ENCODE peak calls at places on chromosome 6, in seven cellular contexts. One of them, this sample, is unnamed.
A peak's percentile ranks its signal among the peaks of the same experiment; 100 is the strongest.

GRCh38 chr6:137378100-137378390 is 116.1 kb downstream of the OLIG3 start:
- DNase-seq in stomach: no peak
- DNase-seq in small intestine: no peak
- DNase-seq in breast epithelium: no peak
- DNase-seq in left ventricle myocardium inferior: no peak
- DNase-seq in fibroblast of lung: no peak
- DNase-seq in CD8-positive, alpha-beta T cell: no peak
- DNase-seq in this sample: no peak

GRCh38 chr6:136647363-136647763 is 97.1 kb upstream of the MAP7 start:
- DNase-seq in breast epithelium: no peak
- DNase-seq in left ventricle myocardium inferior: no peak
- DNase-seq in CD8-positive, alpha-beta T cell: peak; percentile 52
- DNase-seq in stomach: peak; percentile 41
- DNase-seq in small intestine: peak; percentile 81
- DNase-seq in fibroblast of lung: peak; percentile 96
- DNase-seq in this sample: no peak

GRCh38 chr6:142702501-142703460 is 242.2 kb downstream of the HIVEP2 start:
- DNase-seq in CD8-positive, alpha-beta T cell: no peak
- DNase-seq in left ventricle myocardium inferior: peak; percentile 38
- DNase-seq in fibroblast of lung: no peak
- DNase-seq in small intestine: peak; percentile 9
- DNase-seq in breast epithelium: no peak
- DNase-seq in stomach: no peak
- DNase-seq in this sample: no peak

GRCh38 chr6:37867756-37868446 is 48.4 kb downstream of the ZFAND3 start:
- DNase-seq in small intestine: no peak
- DNase-seq in breast epithelium: no peak
- DNase-seq in left ventricle myocardium inferior: no peak
- DNase-seq in stomach: no peak
- DNase-seq in CD8-positive, alpha-beta T cell: no peak
- DNase-seq in fibroblast of lung: no peak
- DNase-seq in this sample: no peak

GRCh38 chr6:37565267-37566208 is 65.8 kb upstream of the CCDC167 start:
- DNase-seq in left ventricle myocardium inferior: no peak
- DNase-seq in CD8-positive, alpha-beta T cell: no peak
- DNase-seq in small intestine: no peak
- DNase-seq in breast epithelium: no peak
- DNase-seq in stomach: no peak
- DNase-seq in fibroblast of lung: peak; percentile 31
- DNase-seq in this sample: no peak

GRCh38 chr6:139754898-139755754 is 380.7 kb upstream of the CITED2 start:
- DNase-seq in fibroblast of lung: no peak
- DNase-seq in small intestine: no peak
- DNase-seq in breast epithelium: no peak
- DNase-seq in left ventricle myocardium inferior: no peak
- DNase-seq in CD8-positive, alpha-beta T cell: no peak
- DNase-seq in stomach: no peak
- DNase-seq in this sample: no peak

GRCh38 chr6:54191460-54191859 is 80.2 kb downstream of the MLIP start:
- DNase-seq in fibroblast of lung: peak; percentile 52
- DNase-seq in breast epithelium: no peak
- DNase-seq in small intestine: no peak
- DNase-seq in stomach: no peak
- DNase-seq in left ventricle myocardium inferior: no peak
- DNase-seq in CD8-positive, alpha-beta T cell: no peak
- DNase-seq in this sample: no peak

GRCh38 chr6:103677290-103677689 is 1182.4 kb downstream of the HACE1 start:
- DNase-seq in stomach: no peak
- DNase-seq in CD8-positive, alpha-beta T cell: no peak
- DNase-seq in small intestine: no peak
- DNase-seq in left ventricle myocardium inferior: no peak
- DNase-seq in breast epithelium: no peak
- DNase-seq in fibroblast of lung: no peak
- DNase-seq in this sample: no peak

GRCh38 chr6:162088091-162088490 is 639.5 kb downstream of the PRKN start:
- DNase-seq in CD8-positive, alpha-beta T cell: no peak
- DNase-seq in small intestine: no peak
- DNase-seq in left ventricle myocardium inferior: no peak
- DNase-seq in stomach: no peak
- DNase-seq in fibroblast of lung: no peak
- DNase-seq in breast epithelium: no peak
- DNase-seq in this sample: no peak

GRCh38 chr6:166237611-166238010 is 70.0 kb upstream of the TBXT start:
- DNase-seq in left ventricle myocardium inferior: no peak
- DNase-seq in fibroblast of lung: peak; percentile 14
- DNase-seq in small intestine: no peak
- DNase-seq in CD8-positive, alpha-beta T cell: no peak
- DNase-seq in stomach: no peak
- DNase-seq in breast epithelium: no peak
- DNase-seq in this sample: no peak

GRCh38 chr6:10316327-10316726 is 98.5 kb downstream of the TFAP2A start:
- DNase-seq in left ventricle myocardium inferior: no peak
- DNase-seq in fibroblast of lung: peak; percentile 96
- DNase-seq in breast epithelium: peak; percentile 85
- DNase-seq in CD8-positive, alpha-beta T cell: no peak
- DNase-seq in stomach: no peak
- DNase-seq in small intestine: no peak
- DNase-seq in this sample: peak; percentile 79

GRCh38 chr6:159104931-159105330 is 60.1 kb upstream of the TAGAP start:
- DNase-seq in left ventricle myocardium inferior: no peak
- DNase-seq in CD8-positive, alpha-beta T cell: peak; percentile 32
- DNase-seq in breast epithelium: no peak
- DNase-seq in small intestine: no peak
- DNase-seq in stomach: no peak
- DNase-seq in fibroblast of lung: no peak
- DNase-seq in this sample: peak; percentile 50

GRCh38 chr6:104186836-104187235 is 672.9 kb downstream of the HACE1 start:
- DNase-seq in fibroblast of lung: no peak
- DNase-seq in breast epithelium: no peak
- DNase-seq in CD8-positive, alpha-beta T cell: no peak
- DNase-seq in small intestine: no peak
- DNase-seq in left ventricle myocardium inferior: no peak
- DNase-seq in stomach: no peak
- DNase-seq in this sample: no peak

GRCh38 chr6:148952147-148953041 is 205.6 kb downstream of the UST start:
- DNase-seq in fibroblast of lung: peak; percentile 46
- DNase-seq in stomach: no peak
- DNase-seq in breast epithelium: no peak
- DNase-seq in small intestine: no peak
- DNase-seq in CD8-positive, alpha-beta T cell: no peak
- DNase-seq in left ventricle myocardium inferior: no peak
- DNase-seq in this sample: peak; percentile 24

GRCh38 chr6:44217332-44218143 is 812 bp downstream of the MYMX start:
- DNase-seq in left ventricle myocardium inferior: peak; percentile 79
- DNase-seq in fibroblast of lung: peak; percentile 54
- DNase-seq in small intestine: no peak
- DNase-seq in stomach: peak; percentile 80
- DNase-seq in breast epithelium: no peak
- DNase-seq in CD8-positive, alpha-beta T cell: no peak
- DNase-seq in this sample: no peak

GRCh38 chr6:111972714-111973678 is 80.9 kb upstream of the CCN6 start:
- DNase-seq in breast epithelium: no peak
- DNase-seq in CD8-positive, alpha-beta T cell: peak; percentile 85
- DNase-seq in fibroblast of lung: peak; percentile 98
- DNase-seq in stomach: no peak
- DNase-seq in left ventricle myocardium inferior: peak; percentile 28
- DNase-seq in small intestine: no peak
- DNase-seq in this sample: peak; percentile 61

GRCh38 chr6:111487656-111488055 is 4.6 kb upstream of the REV3L start:
- DNase-seq in small intestine: peak; percentile 14
- DNase-seq in fibroblast of lung: peak; percentile 74
- DNase-seq in CD8-positive, alpha-beta T cell: no peak
- DNase-seq in breast epithelium: no peak
- DNase-seq in stomach: no peak
- DNase-seq in left ventricle myocardium inferior: no peak
- DNase-seq in this sample: peak; percentile 69

GRCh38 chr6:90790058-90790457 is 203.2 kb upstream of the MAP3K7 start:
- DNase-seq in fibroblast of lung: no peak
- DNase-seq in breast epithelium: no peak
- DNase-seq in stomach: no peak
- DNase-seq in small intestine: no peak
- DNase-seq in CD8-positive, alpha-beta T cell: no peak
- DNase-seq in left ventricle myocardium inferior: no peak
- DNase-seq in this sample: no peak

GRCh38 chr6:55065020-55065419 is 109.3 kb upstream of the HCRTR2 start:
- DNase-seq in breast epithelium: no peak
- DNase-seq in fibroblast of lung: no peak
- DNase-seq in CD8-positive, alpha-beta T cell: no peak
- DNase-seq in small intestine: peak; percentile 14
- DNase-seq in left ventricle myocardium inferior: no peak
- DNase-seq in stomach: no peak
- DNase-seq in this sample: no peak

GRCh38 chr6:48476257-48476656 is 365.3 kb upstream of the PTCHD4 start:
- DNase-seq in fibroblast of lung: peak; percentile 13
- DNase-seq in stomach: no peak
- DNase-seq in CD8-positive, alpha-beta T cell: no peak
- DNase-seq in breast epithelium: no peak
- DNase-seq in small intestine: no peak
- DNase-seq in left ventricle myocardium inferior: no peak
- DNase-seq in this sample: peak; percentile 14

GRCh38 chr6:149963212-149963461 is 606 bp upstream of the ULBP1 start:
- DNase-seq in fibroblast of lung: peak; percentile 55
- DNase-seq in small intestine: no peak
- DNase-seq in left ventricle myocardium inferior: no peak
- DNase-seq in stomach: no peak
- DNase-seq in CD8-positive, alpha-beta T cell: no peak
- DNase-seq in breast epithelium: no peak
- DNase-seq in this sample: no peak

GRCh38 chr6:144581807-144582537 is 296.8 kb downstream of the UTRN start:
- DNase-seq in left ventricle myocardium inferior: no peak
- DNase-seq in CD8-positive, alpha-beta T cell: no peak
- DNase-seq in fibroblast of lung: peak; percentile 20
- DNase-seq in small intestine: peak; percentile 35
- DNase-seq in stomach: no peak
- DNase-seq in breast epithelium: no peak
- DNase-seq in this sample: no peak

GRCh38 chr6:33170176-33171095 is 21.8 kb downstream of the COL11A2 start:
- DNase-seq in small intestine: no peak
- DNase-seq in breast epithelium: peak; percentile 40
- DNase-seq in left ventricle myocardium inferior: no peak
- DNase-seq in fibroblast of lung: no peak
- DNase-seq in stomach: no peak
- DNase-seq in CD8-positive, alpha-beta T cell: no peak
- DNase-seq in this sample: no peak

GRCh38 chr6:33815854-33816253 is 12.1 kb upstream of the MLN start:
- DNase-seq in breast epithelium: no peak
- DNase-seq in stomach: no peak
- DNase-seq in left ventricle myocardium inferior: no peak
- DNase-seq in small intestine: peak; percentile 25
- DNase-seq in CD8-positive, alpha-beta T cell: no peak
- DNase-seq in fibroblast of lung: peak; percentile 11
- DNase-seq in this sample: no peak

GRCh38 chr6:7165736-7166296 is 58.1 kb downstream of the RREB1 start:
- DNase-seq in fibroblast of lung: peak; percentile 37
- DNase-seq in small intestine: no peak
- DNase-seq in left ventricle myocardium inferior: no peak
- DNase-seq in stomach: no peak
- DNase-seq in CD8-positive, alpha-beta T cell: no peak
- DNase-seq in breast epithelium: no peak
- DNase-seq in this sample: no peak
- H3K27ac ChIP-seq in fibroblast of lung: peak overlapping the region; percentile 79
- H3K27ac ChIP-seq in small intestine: peak overlapping the region; percentile 28
- H3K27ac ChIP-seq in left ventricle myocardium inferior: peak overlapping the region; percentile 58
- H3K27ac ChIP-seq in stomach: peak overlapping the region; percentile 73
- H3K27ac ChIP-seq in CD8-positive, alpha-beta T cell: no peak overlapping the region
- H3K27ac ChIP-seq in breast epithelium: peak overlapping the region; percentile 59
- H3K27ac ChIP-seq in this sample: no peak overlapping the region

GRCh38 chr6:17178301-17178700 is 76.5 kb downstream of the STMND1 start:
- DNase-seq in left ventricle myocardium inferior: no peak
- DNase-seq in fibroblast of lung: no peak
- DNase-seq in stomach: no peak
- DNase-seq in CD8-positive, alpha-beta T cell: no peak
- DNase-seq in small intestine: no peak
- DNase-seq in breast epithelium: no peak
- DNase-seq in this sample: no peak

GRCh38 chr6:17178754-17179153 is 76.9 kb downstream of the STMND1 start:
- DNase-seq in fibroblast of lung: no peak
- DNase-seq in small intestine: no peak
- DNase-seq in CD8-positive, alpha-beta T cell: no peak
- DNase-seq in left ventricle myocardium inferior: no peak
- DNase-seq in breast epithelium: no peak
- DNase-seq in stomach: no peak
- DNase-seq in this sample: no peak

DNA sequence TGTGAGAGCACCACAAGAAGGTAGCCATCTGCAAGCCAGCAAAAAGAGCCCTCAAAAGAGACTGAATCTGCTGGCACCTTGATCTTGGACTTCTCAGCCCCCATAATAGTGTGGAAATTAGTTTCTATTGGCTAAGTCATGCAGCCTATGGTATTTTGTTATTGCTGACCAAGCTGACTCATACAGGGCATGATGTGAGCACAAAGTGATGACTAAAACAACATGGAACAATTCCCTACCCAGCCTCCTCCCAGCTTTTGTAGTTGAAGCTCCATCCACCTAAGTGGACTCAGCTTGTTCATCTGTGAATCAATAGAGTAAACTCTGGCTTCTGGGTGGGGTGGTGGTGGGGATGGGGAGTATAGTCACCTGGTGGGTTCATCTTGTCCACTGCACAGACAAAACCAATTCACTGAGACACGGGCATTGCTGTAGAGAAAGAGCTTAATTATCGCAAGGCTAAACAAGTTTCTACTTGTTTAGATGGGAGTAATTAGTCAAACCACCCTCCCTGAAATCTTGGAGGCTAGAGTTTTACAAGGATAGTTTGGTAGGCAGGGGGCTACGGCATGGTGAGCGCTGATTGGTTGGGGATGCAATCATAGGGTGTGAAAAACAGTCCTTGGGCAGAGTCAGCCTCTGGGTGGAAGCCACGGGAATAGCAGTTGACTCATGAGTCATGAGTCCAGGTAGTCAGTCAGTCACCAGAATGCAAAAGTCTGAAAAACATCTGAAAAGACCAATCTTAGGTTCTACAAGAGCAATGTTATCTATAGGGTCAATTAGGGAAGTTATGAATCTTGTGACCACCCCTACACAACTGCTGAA is 77.6 kb downstream of the STMND1 start:
- DNase-seq in left ventricle myocardium inferior: no peak
- DNase-seq in stomach: no peak
- DNase-seq in breast epithelium: no peak
- DNase-seq in fibroblast of lung: peak; percentile 67
- DNase-seq in small intestine: no peak
- DNase-seq in CD8-positive, alpha-beta T cell: no peak
- DNase-seq in this sample: peak; percentile 68
- H3K27ac ChIP-seq in left ventricle myocardium inferior: no peak overlapping the region
- H3K27ac ChIP-seq in stomach: no peak overlapping the region
- H3K27ac ChIP-seq in breast epithelium: no peak overlapping the region
- H3K27ac ChIP-seq in fibroblast of lung: no peak overlapping the region
- H3K27ac ChIP-seq in small intestine: no peak overlapping the region
- H3K27ac ChIP-seq in CD8-positive, alpha-beta T cell: no peak overlapping the region
- H3K27ac ChIP-seq in this sample: peak overlapping the region; percentile 82

GRCh38 chr6:160238234-160238633 is 20.4 kb downstream of the SLC22A2 start:
- DNase-seq in CD8-positive, alpha-beta T cell: no peak
- DNase-seq in left ventricle myocardium inferior: no peak
- DNase-seq in breast epithelium: no peak
- DNase-seq in fibroblast of lung: peak; percentile 34
- DNase-seq in stomach: no peak
- DNase-seq in small intestine: peak; percentile 48
- DNase-seq in this sample: peak; percentile 34
- H3K27ac ChIP-seq in CD8-positive, alpha-beta T cell: no peak overlapping the region
- H3K27ac ChIP-seq in left ventricle myocardium inferior: no peak overlapping the region
- H3K27ac ChIP-seq in breast epithelium: no peak overlapping the region
- H3K27ac ChIP-seq in fibroblast of lung: no peak overlapping the region
- H3K27ac ChIP-seq in stomach: no peak overlapping the region
- H3K27ac ChIP-seq in small intestine: peak overlapping the region; percentile 48
- H3K27ac ChIP-seq in this sample: peak overlapping the region; percentile 98

GRCh38 chr6:160348552-160349441 is 619 bp downstream of the SLC22A3 start:
- DNase-seq in breast epithelium: no peak
- DNase-seq in stomach: peak; percentile 53
- DNase-seq in left ventricle myocardium inferior: no peak
- DNase-seq in CD8-positive, alpha-beta T cell: no peak
- DNase-seq in fibroblast of lung: peak; percentile 44
- DNase-seq in small intestine: peak; percentile 63
- DNase-seq in this sample: no peak
- H3K27ac ChIP-seq in breast epithelium: peak overlapping the region; percentile 45
- H3K27ac ChIP-seq in stomach: peak overlapping the region; percentile 11
- H3K27ac ChIP-seq in left ventricle myocardium inferior: peak overlapping the region; percentile 54
- H3K27ac ChIP-seq in CD8-positive, alpha-beta T cell: no peak overlapping the region
- H3K27ac ChIP-seq in fibroblast of lung: no peak overlapping the region
- H3K27ac ChIP-seq in small intestine: peak overlapping the region; percentile 65
- H3K27ac ChIP-seq in this sample: no peak overlapping the region